ENCODE peak calls at places on chromosomes 4 and X, in nine cellular contexts. A is midbrain, G is T-cell, Y is T-helper 17 cell, X is bronchial epithelial cell, N is hepatic stellate cell, K is AG08395, B is left ventricle myocardium superior, O is C1 segment of cervical spinal cord. D is an unnamed sample.
A peak's percentile ranks its signal among the peaks of the same experiment; 100 is the strongest.

GRCh38 chrX:22012051-22012450 is 20.1 kb upstream of the PHEX start:
- DNase-seq in G (no peak), O (no peak), K (no peak), X (no peak), A (no peak), Y (no peak), B (no peak), N (no peak), D (no peak)

GRCh38 chr4:87075876-87076275 is 141.1 kb downstream of the AFF1 start:
- DNase-seq in N (no peak), X (no peak), A (no peak), G (no peak), K (no peak), Y (no peak), B (no peak), O (no peak), D (no peak)

GRCh38 chrX:139204576-139204902 is 326.0 kb upstream of the F9 start:
- DNase-seq in Y (no peak), B (no peak), X (no peak), O (no peak), A (no peak), K (no peak), N (no peak), G (no peak), D (no peak)

GRCh38 chrX:55593296-55593695 is 29.9 kb upstream of the FOXR2 start:
- DNase-seq in O (no peak), X (no peak), N (no peak), G (no peak), K (no peak), A (no peak), B (no peak), Y (no peak), D (no peak)

GRCh38 chr4:8195841-8196460 is 3.1 kb upstream of the SH3TC1 start:
- DNase-seq in B (no peak), A (no peak), K (no peak), N (no peak), Y (no peak), X (no peak), O (no peak), G (no peak), D (no peak)

GRCh38 chrX:54230440-54231148 is 47.5 kb upstream of the FAM120C start:
- DNase-seq in Y (no peak), B (no peak), X (no peak), G (no peak), A (no peak), N (peak; percentile 8), K (no peak), O (no peak), D (no peak)

GRCh38 chr4:89587364-89587763 is 249.6 kb downstream of the SNCA start:
- DNase-seq in O (no peak), K (no peak), X (no peak), B (no peak), N (no peak), G (no peak), A (no peak), Y (no peak), D (no peak)

GRCh38 chr4:87855540-87855939 is 22.8 kb downstream of the MEPE start:
- DNase-seq in X (no peak), Y (no peak), A (no peak), N (no peak), G (no peak), B (no peak), K (no peak), O (no peak), D (no peak)

GRCh38 chr4:89245459-89245858 is 62.1 kb downstream of the GPRIN3 start:
- DNase-seq in G (no peak), B (no peak), K (no peak), O (no peak), Y (no peak), A (no peak), N (no peak), X (no peak), D (no peak)

GRCh38 chrX:10726647-10727046 is 106.3 kb upstream of the MID1 start:
- DNase-seq in Y (no peak), B (no peak), G (no peak), K (peak; percentile 70), A (no peak), N (peak; percentile 47), X (no peak), O (no peak), D (no peak)

GRCh38 chr4:37358748-37359147 is 114.2 kb downstream of the NWD2 start:
- DNase-seq in K (no peak), Y (no peak), N (no peak), B (no peak), X (peak; percentile 4), O (no peak), G (no peak), A (no peak), D (no peak)

GRCh38 chrX:25344191-25344936 is 328.6 kb upstream of the ARX start:
- DNase-seq in B (no peak), X (no peak), O (no peak), A (no peak), K (no peak), Y (no peak), G (no peak), N (no peak), D (no peak)

GRCh38 chr4:10949039-10949728 is 264.6 kb upstream of the CLNK start:
- DNase-seq in B (no peak), X (no peak), A (no peak), Y (no peak), K (no peak), O (no peak), G (no peak), N (no peak), D (no peak)

GRCh38 chr4:138816883-138817282 is 198.7 kb upstream of the NOCT start:
- DNase-seq in G (no peak), A (no peak), K (no peak), Y (no peak), X (no peak), B (no peak), N (no peak), O (no peak), D (no peak)

GRCh38 chr4:25299476-25300203 is 12.9 kb upstream of the ZCCHC4 start:
- DNase-seq in X (peak; percentile 68), B (no peak), A (no peak), O (no peak), G (no peak), Y (no peak), N (no peak), K (no peak), D (peak; percentile 47)

GRCh38 chr4:141955696-141956095 is 319.3 kb downstream of the IL15 start:
- DNase-seq in O (no peak), X (no peak), N (no peak), K (no peak), G (no peak), Y (no peak), A (no peak), B (no peak), D (no peak)

GRCh38 chr4:4260185-4260751 is 12.2 kb upstream of the TMEM128 start:
- DNase-seq in O (no peak), X (peak; percentile 72), Y (no peak), B (no peak), K (peak; percentile 81), N (peak; percentile 79), G (no peak), A (no peak), D (peak; percentile 62)

GRCh38 chr4:189592905-189593304 is 347.8 kb upstream of the FRG1 start:
- DNase-seq in A (no peak), O (no peak), B (no peak), X (no peak), N (no peak), K (no peak), G (no peak), Y (no peak), D (no peak)

GRCh38 chr4:38805530-38806145 is 1.0 kb upstream of the TLR1 start:
- DNase-seq in X (no peak), O (peak; percentile 13), K (no peak), Y (no peak), G (no peak), A (peak; percentile 33), B (no peak), N (no peak), D (no peak)

GRCh38 chr4:84631573-84631972 is 48.6 kb downstream of the CDS1 start:
- DNase-seq in G (no peak), K (no peak), A (no peak), N (no peak), Y (no peak), O (no peak), B (no peak), X (peak; percentile 91), D (peak; percentile 45)

GRCh38 chr4:165375465-165375864 is 3.3 kb upstream of the CPE start:
- DNase-seq in G (no peak), O (no peak), Y (no peak), B (no peak), X (no peak), N (no peak), A (no peak), K (no peak), D (no peak)

GRCh38 chr4:76198411-76199237 is 15.0 kb downstream of the SCARB2 start:
- DNase-seq in G (no peak), B (peak; percentile 53), X (peak; percentile 61), N (peak; percentile 49), Y (no peak), A (peak; percentile 76), O (peak; percentile 51), K (peak; percentile 68), D (peak; percentile 46)

GRCh38 chrX:139881130-139881529 is 51.7 kb downstream of the ATP11C start:
- DNase-seq in X (peak; percentile 61), Y (no peak), A (no peak), O (no peak), B (no peak), G (no peak), K (peak; percentile 7), N (no peak), D (no peak)

GRCh38 chrX:151889451-151889850 is 23.2 kb upstream of the MAGEA4 start:
- DNase-seq in X (no peak), N (no peak), Y (no peak), B (no peak), O (no peak), K (no peak), G (no peak), A (no peak), D (no peak)

GRCh38 chr4:140071043-140071442 is 82.9 kb downstream of the MAML3 start:
- DNase-seq in B (no peak), A (no peak), O (no peak), X (no peak), N (no peak), G (no peak), K (no peak), Y (no peak), D (no peak)

GRCh38 chrX:49995795-49996455 is 73.5 kb downstream of the CLCN5 start:
- DNase-seq in G (no peak), A (no peak), B (no peak), K (no peak), O (no peak), Y (no peak), N (no peak), X (peak; percentile 22), D (no peak)

GRCh38 chrX:78619829-78620228 is 39.3 kb downstream of the RTL3 start:
- DNase-seq in G (no peak), B (peak; percentile 25), Y (no peak), O (no peak), A (no peak), N (no peak), X (peak; percentile 0), K (peak; percentile 6), D (no peak)

GRCh38 chr4:156545003-156545785 is 426.4 kb downstream of the PDGFC start:
- DNase-seq in A (no peak), G (no peak), N (no peak), B (no peak), X (no peak), K (peak; percentile 15), Y (no peak), O (no peak), D (no peak)

GRCh38 chr4:123832173-123833026 is 435.8 kb downstream of the SPRY1 start:
- DNase-seq in K (peak; percentile 91), A (no peak), O (no peak), Y (no peak), X (peak; percentile 94), B (peak; percentile 60), N (peak; percentile 55), G (no peak), D (peak; percentile 75)

GRCh38 chr4:67437974-67438713 is 107.2 kb downstream of the CENPC start:
- DNase-seq in K (peak; percentile 25), B (no peak), O (no peak), Y (no peak), N (peak; percentile 17), X (peak; percentile 63), A (no peak), G (no peak), D (no peak)